ENCODE peak calls at places on chromosomes 5 and 9, in five cellular contexts. Q, C, N, X and J are unnamed samples.
A peak's percentile ranks its signal among the peaks of the same experiment; 100 is the strongest.

GRCh38 chr9:92807757-92808725 is 43.4 kb upstream of the BICD2 start:
- DNase-seq in N (no peak), X (no peak), C (no peak), Q (peak; percentile 1), J (no peak)

GRCh38 chr9:109319072-109319630 is 1.7 kb downstream of the EPB41L4B start:
- DNase-seq in N (no peak), Q (peak; percentile 19), X (peak; percentile 12), C (no peak), J (no peak)

GRCh38 chr5:41908374-41909079 is 4.4 kb downstream of the RIMOC1 start:
- DNase-seq in X (no peak), C (no peak), N (peak; percentile 55), Q (no peak), J (peak; percentile 31)

GRCh38 chr5:137032929-137033328 is 466.2 kb downstream of the SPOCK1 start:
- DNase-seq in X (no peak), Q (no peak), C (peak; percentile 75), N (peak; percentile 26), J (no peak)

GRCh38 chr5:172090976-172091547 is 84.6 kb upstream of the FBXW11 start:
- DNase-seq in X (no peak), Q (no peak), N (no peak), C (no peak), J (no peak)

GRCh38 chr9:75378036-75378435 is 289.7 kb downstream of the OSTF1 start:
- DNase-seq in C (no peak), X (no peak), N (no peak), Q (no peak), J (no peak)

GRCh38 chr9:136021171-136021890 is 60.2 kb upstream of the UBAC1 start:
- DNase-seq in X (no peak), Q (no peak), C (no peak), N (no peak), J (no peak)

GRCh38 chr5:139574641-139575312 is 13.6 kb downstream of the UBE2D2 start:
- DNase-seq in C (peak; percentile 58), X (peak; percentile 18), Q (peak; percentile 68), N (peak; percentile 62), J (peak; percentile 68)

GRCh38 chr5:69492391-69493234 is at the start of gene OCLN:
- DNase-seq in X (peak; percentile 69), C (peak; percentile 77), Q (peak; percentile 72), N (no peak), J (no peak)

GRCh38 chr5:66843065-66843464 is 246.9 kb downstream of the MAST4 start:
- DNase-seq in C (peak; percentile 52), N (no peak), Q (no peak), X (no peak), J (no peak)

GRCh38 chr5:71778678-71779276 is 59.7 kb downstream of the CARTPT start:
- DNase-seq in N (peak; percentile 36), X (no peak), Q (peak; percentile 45), C (no peak), J (peak; percentile 42)

GRCh38 chr9:89815903-89816573 is 211.2 kb downstream of the GADD45G start:
- DNase-seq in C (no peak), N (no peak), X (no peak), Q (no peak), J (no peak)

GRCh38 chr9:127980056-127980705 is 608 bp downstream of the EEIG1 start:
- DNase-seq in N (no peak), Q (peak; percentile 67), C (peak; percentile 33), X (peak; percentile 36), J (peak; percentile 40)

GRCh38 chr5:150146862-150147579 is 8.6 kb downstream of the PDGFRB start:
- DNase-seq in C (no peak), N (no peak), Q (no peak), X (no peak), J (no peak)

GRCh38 chr5:10524376-10525123 is 39.3 kb upstream of the ANKRD33B start:
- DNase-seq in X (no peak), C (no peak), N (peak; percentile 50), Q (no peak), J (peak; percentile 87)

GRCh38 chr9:71487046-71487445 is 281.3 kb downstream of the CEMIP2 start:
- DNase-seq in X (no peak), Q (no peak), N (no peak), C (no peak), J (peak; percentile 11)

GRCh38 chr5:115098041-115098702 is 71.5 kb downstream of the TRIM36 start:
- DNase-seq in Q (peak; percentile 53), N (peak; percentile 69), C (peak; percentile 52), X (peak; percentile 30), J (peak; percentile 63)

GRCh38 chr5:88860501-88860900 is 22.5 kb downstream of the MEF2C start:
- DNase-seq in Q (no peak), N (peak; percentile 47), X (no peak), C (no peak), J (no peak)

GRCh38 chr9:38211002-38211401 is 142.0 kb upstream of the SHB start:
- DNase-seq in C (no peak), X (no peak), N (no peak), Q (no peak), J (no peak)

GRCh38 chr9:122217640-122218039 is 11.1 kb downstream of the LHX6 start:
- DNase-seq in Q (no peak), X (no peak), N (no peak), C (no peak), J (no peak)

GRCh38 chr5:115977988-115978387 is 15.7 kb downstream of the LVRN start:
- DNase-seq in N (peak; percentile 79), X (no peak), C (peak; percentile 90), Q (no peak), J (peak; percentile 85)

GRCh38 chr9:86337469-86338107 is 16.6 kb downstream of the TUT7 start:
- DNase-seq in Q (no peak), C (no peak), N (no peak), X (no peak), J (no peak)

GRCh38 chr5:61055434-61056006 is 106.7 kb downstream of the SMIM15 start:
- DNase-seq in C (peak; percentile 66), X (peak; percentile 25), N (peak; percentile 80), Q (peak; percentile 47), J (peak; percentile 67)

GRCh38 chr9:99041618-99042017 is 63.3 kb upstream of the TGFBR1 start:
- DNase-seq in X (no peak), N (no peak), Q (no peak), C (no peak), J (no peak)

GRCh38 chr9:129610473-129611301 is 10.2 kb downstream of the C9orf50 start:
- DNase-seq in N (peak; percentile 68), Q (peak; percentile 88), X (peak; percentile 90), C (peak; percentile 64), J (peak; percentile 63)

GRCh38 chr9:69871143-69871834 is 50.7 kb downstream of the CFAP95 start:
- DNase-seq in N (no peak), Q (no peak), X (no peak), C (no peak), J (no peak)

GRCh38 chr5:168334161-168335094 is 43.0 kb downstream of the WWC1 start:
- DNase-seq in C (no peak), N (peak; percentile 36), X (peak; percentile 41), Q (peak; percentile 79), J (peak; percentile 12)

GRCh38 chr5:100697970-100698369 is 162.8 kb downstream of the FAM174A start:
- DNase-seq in N (no peak), X (no peak), Q (no peak), C (no peak), J (no peak)
- TF ChIP-seq CTCF in N (peak; percentile 36), X (peak; percentile 71), Q (peak; percentile 27), C (no peak), J (peak; percentile 32)

DNA sequence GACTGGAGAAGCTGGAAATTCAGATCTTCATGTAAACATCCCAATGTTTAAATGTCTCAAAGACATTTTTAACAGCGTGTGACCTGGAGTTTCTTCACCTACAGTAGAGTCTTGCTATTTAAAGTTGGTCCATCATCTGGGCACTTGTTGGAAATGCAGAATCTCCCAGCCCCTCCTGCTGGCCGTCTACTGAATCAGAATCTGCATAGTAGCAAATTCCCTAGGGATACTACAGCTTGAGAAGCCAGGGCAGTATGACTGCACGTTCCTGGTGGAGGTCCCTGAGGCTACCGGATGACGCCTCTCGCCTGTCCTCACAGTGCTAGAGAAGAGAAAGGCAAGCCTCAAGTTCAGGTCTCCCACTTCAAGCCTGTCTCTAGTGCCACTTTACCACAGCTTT is 15.7 kb downstream of the SAP30L start:
- DNase-seq in C (no peak), X (no peak), Q (peak; percentile 56), N (peak; percentile 49), J (peak; percentile 44)
- TF ChIP-seq CTCF in C (no peak), X (peak; percentile 37), Q (peak; percentile 30), N (peak; percentile 31), J (peak; percentile 47)

GRCh38 chr5:161544350-161544765 is 2.2 kb downstream of the GABRB2 start:
- DNase-seq in X (peak; percentile 57), Q (peak; percentile 69), N (peak; percentile 55), C (peak; percentile 12), J (peak; percentile 21)
- TF ChIP-seq CTCF in X (peak; percentile 87), Q (peak; percentile 87), N (peak; percentile 85), C (peak; percentile 72), J (peak; percentile 77)

GRCh38 chr5:1010181-1010510 is 1.5 kb downstream of the NKD2 start:
- DNase-seq in Q (no peak), C (no peak), X (no peak), N (no peak), J (peak; percentile 14)

GRCh38 chr5:1007221-1007680 is 1.4 kb upstream of the NKD2 start:
- DNase-seq in Q (no peak), X (peak; percentile 4), N (no peak), C (no peak), J (no peak)

GRCh38 chr5:1009359-1010180 is 968 bp downstream of the NKD2 start:
- DNase-seq in Q (no peak), X (no peak), C (no peak), N (no peak), J (no peak)

GRCh38 chr5:1007681-1008450 is 736 bp upstream of the NKD2 start:
- DNase-seq in N (no peak), C (no peak), Q (no peak), X (peak; percentile 3), J (no peak)

DNA sequence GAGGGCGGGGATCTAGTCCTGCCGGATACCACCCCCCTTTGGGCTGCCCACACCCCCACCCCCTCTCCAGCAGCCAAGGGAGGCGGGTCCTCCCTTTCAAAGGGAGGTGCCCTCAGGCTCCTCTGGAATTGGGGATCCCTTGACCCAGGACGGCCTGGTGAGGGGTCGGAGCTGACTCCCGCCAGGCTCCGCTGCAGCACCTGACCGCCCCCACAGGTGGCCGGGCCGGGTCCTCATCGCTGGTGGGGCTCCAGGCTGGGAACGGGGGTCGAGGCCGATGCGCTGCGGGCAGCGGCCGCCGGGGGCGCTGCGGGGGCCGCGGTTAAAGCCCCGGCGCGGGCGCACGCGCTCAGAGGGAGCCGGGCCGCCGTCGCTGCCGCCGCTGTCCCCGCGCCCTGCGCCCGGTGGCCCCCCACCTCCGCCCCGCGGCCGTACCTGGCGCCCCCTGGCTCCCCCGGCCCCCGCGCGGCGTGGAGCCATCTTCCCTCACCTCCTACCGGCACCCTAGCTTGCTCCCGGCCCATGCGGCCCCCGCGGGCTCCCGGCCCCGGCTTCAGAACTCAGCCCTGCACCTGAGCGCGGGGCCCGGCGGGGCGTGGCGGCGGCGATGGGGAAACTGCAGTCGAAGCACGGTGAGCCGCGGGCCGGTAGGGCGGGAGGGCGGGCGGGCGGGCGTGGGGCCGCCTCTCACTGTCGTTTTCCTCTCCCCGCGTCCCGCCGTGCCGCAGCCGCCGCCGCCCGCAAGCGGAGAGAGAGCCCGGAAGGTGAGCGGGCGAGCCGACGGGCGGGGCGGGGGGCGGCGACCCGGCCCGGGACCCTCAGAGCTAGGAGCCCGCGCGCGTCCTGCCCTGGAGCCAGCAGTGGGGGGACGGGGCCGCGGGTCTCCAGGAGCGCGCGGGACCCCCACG is at the start of gene NKD2:
- DNase-seq in C (peak; percentile 10), X (peak; percentile 75), N (no peak), Q (peak; percentile 79), J (no peak)
- TF ChIP-seq CTCF in C (peak; percentile 63), X (peak; percentile 81), N (peak; percentile 11), Q (peak; percentile 60), J (peak; percentile 54)

GRCh38 chr5:141523991-141524390 is 35.1 kb downstream of the PCDHGC5 start:
- DNase-seq in C (no peak), N (no peak), Q (no peak), X (no peak), J (no peak)
- TF ChIP-seq CTCF in C (no peak), N (no peak), Q (no peak), X (no peak), J (no peak)